ENCODE peak calls at places on chromosomes 6 and 20, in nine cellular contexts. F, H, T, K, P, U, C, Z and W are unnamed samples. For H3K9me3, the result is how much of the 10 kb centered on the place peaks cover.

GRCh38 chr20:5845686-5846651 is 95.8 kb downstream of the SHLD1 start:
- DNase-seq in F (no peak), H (no peak), T (no peak), K (no peak), P (no peak), U (no peak), C (peak), Z (peak), W (no peak)

GRCh38 chr20:63534427-63534830 is 2.7 kb downstream of the PTK6 start:
- DNase-seq in F (no peak), H (no peak), T (no peak), K (no peak), P (no peak), U (no peak), C (no peak), Z (no peak), W (no peak)

GRCh38 chr6:10759884-10760329 is 12.3 kb downstream of the TMEM14B start:
- DNase-seq in F (peak), H (no peak), T (no peak), K (peak), P (peak), U (no peak), C (peak), Z (peak), W (no peak)

GRCh38 chr6:157317129-157317814 is 6.0 kb downstream of the TMEM242 start:
- DNase-seq in F (peak), H (peak), T (peak), K (peak), P (peak), U (no peak), C (peak), Z (peak), W (no peak)

GRCh38 chr6:118618676-118619377 is 32.6 kb downstream of the CEP85L start:
- DNase-seq in F (peak), H (peak), T (peak), K (no peak), P (peak), U (peak), C (peak), Z (peak), W (no peak)

GRCh38 chr6:40922281-40922680 is 116.7 kb downstream of the UNC5CL start:
- DNase-seq in F (no peak), H (no peak), T (no peak), K (no peak), P (no peak), U (no peak), C (peak), Z (peak), W (no peak)

GRCh38 chr6:77650098-77650663 is 2.7 kb upstream of the MEI4 start:
- DNase-seq in F (peak), H (peak), T (no peak), K (no peak), P (peak), U (peak), C (no peak), Z (no peak), W (no peak)

GRCh38 chr6:170125447-170126300 is 165.2 kb downstream of the DLL1 start:
- DNase-seq in F (peak), H (no peak), T (no peak), K (no peak), P (peak), U (peak), C (no peak), Z (no peak), W (peak)

GRCh38 chr20:55205684-55206083 is 730.3 kb downstream of the DOK5 start:
- DNase-seq in F (no peak), H (no peak), T (no peak), K (no peak), P (no peak), U (no peak), C (no peak), Z (no peak), W (no peak)

GRCh38 chr6:73703514-73703913 is 7.5 kb downstream of the CD109 start:
- DNase-seq in F (no peak), H (no peak), T (no peak), K (no peak), P (no peak), U (no peak), C (peak), Z (no peak), W (no peak)

GRCh38 chr6:5080574-5080973 is 4.6 kb upstream of the PPP1R3G start:
- DNase-seq in F (no peak), H (no peak), T (no peak), K (no peak), P (no peak), U (no peak), C (no peak), Z (peak), W (no peak)

GRCh38 chr20:10065154-10065833 is 30.5 kb downstream of the ANKEF1 start:
- DNase-seq in F (no peak), H (no peak), T (no peak), K (no peak), P (no peak), U (no peak), C (peak), Z (peak), W (no peak)

GRCh38 chr6:168165891-168166290 is 86.9 kb upstream of the FRMD1 start:
- DNase-seq in F (no peak), H (no peak), T (no peak), K (no peak), P (peak), U (no peak), C (no peak), Z (no peak), W (no peak)

GRCh38 chr6:168167431-168168315 is 88.7 kb upstream of the FRMD1 start:
- DNase-seq in F (no peak), H (no peak), T (no peak), K (no peak), P (peak), U (no peak), C (no peak), Z (no peak), W (peak)

GRCh38 chr6:168165373-168165772 is 86.4 kb upstream of the FRMD1 start:
- DNase-seq in F (no peak), H (no peak), T (no peak), K (no peak), P (peak), U (no peak), C (peak), Z (no peak), W (peak)

GRCh38 chr6:168164462-168165061 is 85.5 kb upstream of the FRMD1 start:
- DNase-seq in F (no peak), H (no peak), T (no peak), K (no peak), P (no peak), U (no peak), C (peak), Z (no peak), W (no peak)

DNA sequence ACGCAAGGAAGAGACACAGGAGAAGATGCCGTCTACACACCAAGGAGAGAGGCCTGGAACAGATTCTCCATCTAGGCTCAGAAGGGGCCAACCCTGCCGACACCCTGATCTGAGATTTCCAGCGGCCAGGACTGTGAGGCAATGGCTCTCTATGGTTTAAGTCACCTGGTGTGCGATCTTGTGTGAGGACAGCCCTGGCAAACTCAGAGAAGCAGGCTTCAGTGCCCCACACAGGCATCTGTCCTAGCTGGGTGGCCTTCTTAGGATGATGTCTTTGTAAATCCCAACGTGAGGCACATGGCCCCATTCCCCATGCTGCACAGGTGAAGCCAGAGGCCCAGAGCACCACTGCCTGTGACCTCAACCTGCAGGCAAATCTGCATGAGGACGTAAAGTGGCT is 87.6 kb upstream of the FRMD1 start:
- DNase-seq in F (no peak), H (no peak), T (no peak), K (no peak), P (peak), U (no peak), C (no peak), Z (no peak), W (peak)
- H3K27ac ChIP-seq in F (no peak), H (no peak), T (no peak), K (no peak), P (no peak), U (no peak), C (no peak), Z (no peak), W (no peak)

DNA sequence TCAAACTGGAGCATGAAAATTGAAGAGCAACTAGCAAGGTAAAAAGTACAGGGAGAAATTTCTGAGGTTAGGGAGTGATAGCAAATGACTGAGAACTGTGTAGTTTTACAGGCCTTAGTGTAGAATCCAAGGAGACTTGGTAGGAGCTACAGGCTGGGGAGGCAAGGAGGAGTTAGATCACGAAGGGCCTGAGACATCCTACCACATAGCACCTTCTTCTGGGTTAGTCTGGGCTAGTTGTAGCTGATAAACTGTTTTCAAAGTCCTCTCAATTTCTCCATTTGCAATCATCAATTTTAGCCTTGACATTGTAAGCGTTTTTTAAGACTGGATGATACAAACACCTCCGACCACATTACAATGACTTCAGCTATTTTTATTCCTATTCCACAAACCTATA is 209.7 kb downstream of the TMEM200A start:
- DNase-seq in F (no peak), H (no peak), T (no peak), K (no peak), P (no peak), U (no peak), C (no peak), Z (no peak), W (no peak)
- H3K4me3 ChIP-seq in F (no peak), H (no peak), T (no peak), K (no peak), P (no peak), U (no peak), C (no peak), Z (no peak), W (no peak)

DNA sequence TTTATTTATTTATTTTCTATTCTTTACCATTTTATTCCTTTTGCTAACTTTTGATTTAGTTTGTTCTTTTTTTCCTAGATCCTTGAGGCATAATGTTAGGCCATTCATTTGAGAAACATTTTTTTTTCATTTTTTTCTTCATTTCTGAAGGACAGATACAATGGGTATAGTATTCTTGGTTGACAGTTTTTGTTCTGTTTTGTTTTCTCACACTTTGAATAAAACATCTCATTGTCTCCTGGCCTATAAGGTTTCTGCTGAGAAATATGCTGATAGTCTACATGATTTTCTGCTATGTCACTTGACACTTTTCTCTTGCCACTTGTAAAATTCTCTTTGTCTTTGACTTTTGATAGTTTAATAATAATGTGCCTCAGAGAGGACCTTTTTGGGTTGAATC is 294.6 kb upstream of the EPHA7 start:
- DNase-seq in F (no peak), H (no peak), T (no peak), K (no peak), P (no peak), U (no peak), C (no peak), Z (no peak), W (no peak)
- H3K9me3 ChIP-seq in F (under half), H (under half), T (under half), K (under half), P (under half), U (under half), C (under half), Z (under half), W (under half)

DNA sequence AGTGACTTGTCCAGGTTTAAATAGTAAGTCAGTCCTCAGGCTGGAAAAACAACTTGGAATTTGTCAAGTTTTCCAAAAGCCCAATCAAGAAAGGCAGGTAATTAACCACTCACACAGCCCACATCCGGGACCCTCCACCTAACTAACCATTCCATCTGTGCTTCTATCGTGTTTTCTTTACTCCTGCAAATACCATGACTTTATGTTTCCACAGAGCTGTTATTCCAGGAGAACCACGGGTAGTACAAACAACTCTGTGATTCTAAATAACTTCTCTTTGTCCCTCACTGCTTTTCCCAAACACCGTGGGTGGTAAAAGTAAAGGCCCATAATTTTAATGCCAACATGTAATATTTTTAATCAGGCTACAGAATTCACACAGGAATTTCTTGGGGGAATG is 49.6 kb upstream of the NT5E start:
- DNase-seq in F (no peak), H (no peak), T (no peak), K (no peak), P (no peak), U (no peak), C (no peak), Z (no peak), W (no peak)
- H3K27ac ChIP-seq in F (no peak), H (no peak), T (peak), K (no peak), P (no peak), U (no peak), C (no peak), Z (no peak), W (no peak)

DNA sequence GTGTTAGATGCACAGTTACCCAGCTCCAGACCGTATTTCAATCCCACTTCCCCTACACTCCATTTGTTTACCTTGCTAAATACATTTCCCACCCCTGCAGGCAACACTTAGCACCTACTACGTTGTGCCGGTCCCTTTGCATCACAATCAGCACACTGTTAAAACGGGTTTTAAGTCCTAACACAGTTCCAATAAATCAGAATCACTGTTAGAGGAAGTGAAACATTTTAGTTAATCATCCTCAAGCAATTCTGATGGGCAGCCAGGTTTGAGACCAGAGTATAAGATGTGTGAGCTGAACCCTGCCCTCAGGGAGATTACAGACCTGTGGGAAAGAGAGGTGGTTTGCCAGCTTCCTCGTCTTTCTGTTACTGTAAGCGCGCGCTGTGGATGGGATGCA is 3.0 kb downstream of the ZCCHC3 start:
- DNase-seq in F (no peak), H (no peak), T (no peak), K (no peak), P (no peak), U (no peak), C (peak), Z (no peak), W (no peak)
- H3K4me3 ChIP-seq in F (peak), H (peak), T (peak), K (peak), P (no peak), U (peak), C (peak), Z (peak), W (no peak)

DNA sequence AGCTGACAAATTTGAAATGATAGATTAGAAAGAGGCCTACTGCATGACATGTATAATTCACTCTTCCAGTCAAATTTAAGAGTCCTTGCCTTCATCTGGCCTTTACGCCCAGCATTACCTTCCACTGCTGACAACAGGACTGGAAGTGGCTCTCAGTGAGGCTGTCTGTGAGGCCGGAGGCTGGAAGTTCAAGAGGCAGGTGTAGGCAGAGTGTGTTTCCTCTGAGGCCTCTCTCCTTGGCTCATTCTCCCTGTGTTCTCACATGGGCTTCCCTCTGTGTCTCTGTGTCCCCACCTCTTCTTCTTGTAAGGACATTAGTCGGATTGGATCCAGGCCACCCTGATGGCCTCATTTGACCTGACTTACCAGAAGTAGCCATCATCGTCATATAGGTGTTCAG is 12.7 kb upstream of the DUSP22 start:
- DNase-seq in F (no peak), H (no peak), T (no peak), K (no peak), P (no peak), U (no peak), C (no peak), Z (no peak), W (no peak)
- H3K9me3 ChIP-seq in F (under half), H (under half), T (under half), K (under half), P (under half), U (under half), C (under half), Z (under half), W (under half)

GRCh38 chr6:152696543-152696942 is 1.2 kb upstream of the MYCT1 start:
- DNase-seq in F (no peak), H (no peak), T (no peak), K (peak), P (no peak), U (no peak), C (peak), Z (peak), W (no peak)

GRCh38 chr6:152700427-152700826 is 2.7 kb downstream of the MYCT1 start:
- DNase-seq in F (no peak), H (no peak), T (no peak), K (no peak), P (no peak), U (no peak), C (no peak), Z (peak), W (no peak)

GRCh38 chr6:152695317-152696043 is 2.2 kb upstream of the MYCT1 start:
- DNase-seq in F (no peak), H (peak), T (no peak), K (no peak), P (no peak), U (no peak), C (no peak), Z (no peak), W (no peak)

GRCh38 chr6:152698692-152699091 is 995 bp downstream of the MYCT1 start:
- DNase-seq in F (no peak), H (no peak), T (no peak), K (no peak), P (no peak), U (no peak), C (no peak), Z (no peak), W (no peak)

GRCh38 chr6:152697634-152698033 is at the start of gene MYCT1:
- DNase-seq in F (no peak), H (peak), T (no peak), K (no peak), P (no peak), U (no peak), C (no peak), Z (peak), W (no peak)
- H3K27ac ChIP-seq in F (peak), H (peak), T (no peak), K (no peak), P (no peak), U (peak), C (peak), Z (peak), W (peak)

GRCh38 chr6:109478222-109478805 is 4.7 kb downstream of the ZBTB24 start:
- DNase-seq in F (no peak), H (no peak), T (no peak), K (no peak), P (no peak), U (no peak), C (peak), Z (no peak), W (no peak)
- H3K4me3 ChIP-seq in F (no peak), H (no peak), T (no peak), K (no peak), P (no peak), U (no peak), C (peak), Z (no peak), W (no peak)

GRCh38 chr6:67814262-67814661 is 820.8 kb upstream of the ADGRB3 start:
- DNase-seq in F (no peak), H (no peak), T (no peak), K (no peak), P (no peak), U (no peak), C (no peak), Z (no peak), W (no peak)
- H3K9me3 ChIP-seq in F (under half), H (under half), T (under half), K (under half), P (under half), U (under half), C (under half), Z (under half), W (under half)